ENCODE peak calls at places on chromosomes 3 and 15, in six cellular contexts. One of them, this sample, is unnamed.

GRCh38 chr15:96353931-96354730 is 23.6 kb downstream of the NR2F2 start:
- DNase-seq in upper lobe of right lung: no peak
- DNase-seq in Calu3: peak
- DNase-seq in colonic mucosa: no peak
- DNase-seq in PC-3: peak
- DNase-seq in H9: peak
- DNase-seq in this sample: no peak

GRCh38 chr15:88605507-88606436 is 15.4 kb upstream of the AEN start:
- DNase-seq in upper lobe of right lung: no peak
- DNase-seq in Calu3: peak
- DNase-seq in colonic mucosa: no peak
- DNase-seq in PC-3: no peak
- DNase-seq in H9: peak
- DNase-seq in this sample: no peak

GRCh38 chr3:183400352-183400751 is 28.1 kb downstream of the MCF2L2 start:
- DNase-seq in upper lobe of right lung: no peak
- DNase-seq in Calu3: no peak
- DNase-seq in colonic mucosa: no peak
- DNase-seq in PC-3: no peak
- DNase-seq in H9: no peak
- DNase-seq in this sample: no peak

GRCh38 chr3:49616491-49616941 is 57.6 kb upstream of the APEH start:
- DNase-seq in upper lobe of right lung: peak
- DNase-seq in Calu3: no peak
- DNase-seq in colonic mucosa: no peak
- DNase-seq in PC-3: no peak
- DNase-seq in H9: peak
- DNase-seq in this sample: peak

GRCh38 chr15:41490355-41490754 is 3.3 kb upstream of the ITPKA start:
- DNase-seq in upper lobe of right lung: no peak
- DNase-seq in Calu3: no peak
- DNase-seq in colonic mucosa: no peak
- DNase-seq in PC-3: peak
- DNase-seq in H9: no peak
- DNase-seq in this sample: no peak

GRCh38 chr15:68578175-68578959 is 426 bp upstream of the CORO2B start:
- DNase-seq in upper lobe of right lung: peak
- DNase-seq in Calu3: peak
- DNase-seq in colonic mucosa: peak
- DNase-seq in PC-3: peak
- DNase-seq in H9: peak
- DNase-seq in this sample: peak

GRCh38 chr15:53312707-53313106 is 446.8 kb downstream of the WDR72 start:
- DNase-seq in upper lobe of right lung: no peak
- DNase-seq in Calu3: no peak
- DNase-seq in colonic mucosa: no peak
- DNase-seq in PC-3: no peak
- DNase-seq in H9: peak
- DNase-seq in this sample: no peak

GRCh38 chr3:142644502-142644901 is 48.3 kb downstream of the PLS1 start:
- DNase-seq in upper lobe of right lung: no peak
- DNase-seq in Calu3: no peak
- DNase-seq in colonic mucosa: no peak
- DNase-seq in PC-3: no peak
- DNase-seq in H9: no peak
- DNase-seq in this sample: no peak

GRCh38 chr3:72191211-72191960 is 406.4 kb upstream of the PROK2 start:
- DNase-seq in upper lobe of right lung: no peak
- DNase-seq in Calu3: no peak
- DNase-seq in colonic mucosa: no peak
- DNase-seq in PC-3: no peak
- DNase-seq in H9: no peak
- DNase-seq in this sample: no peak

GRCh38 chr3:86578071-86578470 is 412.9 kb downstream of the VGLL3 start:
- DNase-seq in upper lobe of right lung: no peak
- DNase-seq in Calu3: no peak
- DNase-seq in colonic mucosa: no peak
- DNase-seq in PC-3: peak
- DNase-seq in H9: no peak
- DNase-seq in this sample: no peak

GRCh38 chr3:195900426-195901355 is 7.7 kb downstream of the TNK2 start:
- DNase-seq in upper lobe of right lung: peak
- DNase-seq in Calu3: peak
- DNase-seq in colonic mucosa: no peak
- DNase-seq in PC-3: peak
- DNase-seq in H9: no peak
- DNase-seq in this sample: no peak

GRCh38 chr15:89654311-89654761 is 931 bp downstream of the KIF7 start:
- DNase-seq in upper lobe of right lung: no peak
- DNase-seq in Calu3: no peak
- DNase-seq in colonic mucosa: no peak
- DNase-seq in PC-3: peak
- DNase-seq in H9: no peak
- DNase-seq in this sample: no peak

GRCh38 chr3:56761887-56762605 is 39.7 kb downstream of the ARHGEF3 start:
- DNase-seq in upper lobe of right lung: no peak
- DNase-seq in Calu3: no peak
- DNase-seq in colonic mucosa: no peak
- DNase-seq in PC-3: no peak
- DNase-seq in H9: no peak
- DNase-seq in this sample: no peak

GRCh38 chr3:72938471-72939265 is 50.8 kb downstream of the GXYLT2 start:
- DNase-seq in upper lobe of right lung: no peak
- DNase-seq in Calu3: peak
- DNase-seq in colonic mucosa: peak
- DNase-seq in PC-3: peak
- DNase-seq in H9: no peak
- DNase-seq in this sample: no peak

GRCh38 chr15:78621810-78622402 is 1.1 kb upstream of the CHRNA3 start:
- DNase-seq in upper lobe of right lung: peak
- DNase-seq in Calu3: no peak
- DNase-seq in colonic mucosa: no peak
- DNase-seq in PC-3: no peak
- DNase-seq in H9: no peak
- DNase-seq in this sample: no peak

GRCh38 chr15:78620839-78621421 is at the start of gene CHRNA3:
- DNase-seq in upper lobe of right lung: peak
- DNase-seq in Calu3: no peak
- DNase-seq in colonic mucosa: no peak
- DNase-seq in PC-3: no peak
- DNase-seq in H9: peak
- DNase-seq in this sample: no peak

GRCh38 chr15:78619022-78619950 is 1.5 kb downstream of the CHRNA3 start:
- DNase-seq in upper lobe of right lung: peak
- DNase-seq in Calu3: no peak
- DNase-seq in colonic mucosa: no peak
- DNase-seq in PC-3: no peak
- DNase-seq in H9: peak
- DNase-seq in this sample: peak

GRCh38 chr15:78618490-78618934 is 2.3 kb downstream of the CHRNA3 start:
- DNase-seq in upper lobe of right lung: peak
- DNase-seq in Calu3: peak
- DNase-seq in colonic mucosa: peak
- DNase-seq in PC-3: peak
- DNase-seq in H9: peak
- DNase-seq in this sample: peak

DNA sequence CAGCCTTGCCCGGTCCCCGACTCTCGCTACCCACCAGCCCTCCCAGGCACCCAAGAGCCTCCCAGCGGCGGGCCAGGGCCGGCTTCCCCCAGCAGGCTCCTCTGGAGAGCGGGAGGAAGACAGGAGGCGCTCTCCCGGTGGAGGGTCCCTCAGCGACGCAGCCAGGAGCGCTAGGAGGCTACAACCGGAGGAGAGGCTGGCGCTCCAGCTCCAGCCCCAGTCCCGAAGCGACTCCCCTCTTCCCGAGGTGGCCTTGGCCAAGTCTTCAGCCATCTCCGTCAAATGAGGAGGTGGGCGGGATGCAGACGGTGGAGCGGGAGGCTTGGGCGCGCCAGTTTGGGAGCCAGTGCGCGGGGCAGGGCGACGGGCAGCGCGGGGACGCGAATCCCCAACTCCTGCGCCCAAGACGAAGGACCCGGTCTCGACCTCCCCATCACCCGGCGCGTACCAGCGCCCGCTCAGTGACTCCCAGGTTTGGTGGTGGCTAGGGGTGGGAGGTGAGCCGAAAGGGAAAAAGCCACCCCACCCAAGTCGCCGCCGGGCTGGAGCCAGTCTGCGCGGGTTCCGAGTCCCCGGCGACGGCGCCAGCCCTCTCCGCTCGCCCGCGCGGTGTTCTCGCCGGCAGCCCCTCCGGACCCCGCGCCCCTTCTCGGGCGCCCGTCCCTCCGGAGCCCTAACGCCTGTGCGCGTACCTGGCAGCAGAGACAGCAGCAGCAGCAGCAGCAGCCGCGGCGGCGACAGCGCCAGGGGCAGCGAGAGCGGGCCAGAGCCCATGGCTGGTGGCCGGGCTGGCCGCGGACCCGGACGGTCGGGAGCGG is 566 bp downstream of the CHRNA3 start:
- DNase-seq in upper lobe of right lung: peak
- DNase-seq in Calu3: no peak
- DNase-seq in colonic mucosa: no peak
- DNase-seq in PC-3: no peak
- DNase-seq in H9: peak
- DNase-seq in this sample: peak
- TF ChIP-seq CTCF in upper lobe of right lung: no peak
- TF ChIP-seq CTCF in Calu3: no peak
- TF ChIP-seq CTCF in colonic mucosa: no peak
- TF ChIP-seq CTCF in PC-3: no peak
- TF ChIP-seq CTCF in H9: peak
- TF ChIP-seq CTCF in this sample: peak

GRCh38 chr3:25826510-25826909 is 36.6 kb downstream of the OXSM start:
- DNase-seq in upper lobe of right lung: no peak
- DNase-seq in Calu3: no peak
- DNase-seq in colonic mucosa: no peak
- DNase-seq in PC-3: no peak
- DNase-seq in H9: no peak
- DNase-seq in this sample: no peak

GRCh38 chr3:25836579-25836978 is 46.7 kb downstream of the OXSM start:
- DNase-seq in upper lobe of right lung: no peak
- DNase-seq in Calu3: no peak
- DNase-seq in colonic mucosa: no peak
- DNase-seq in PC-3: no peak
- DNase-seq in H9: no peak
- DNase-seq in this sample: no peak

GRCh38 chr3:25830373-25831305 is 40.7 kb downstream of the OXSM start:
- DNase-seq in upper lobe of right lung: no peak
- DNase-seq in Calu3: no peak
- DNase-seq in colonic mucosa: no peak
- DNase-seq in PC-3: no peak
- DNase-seq in H9: no peak
- DNase-seq in this sample: no peak

GRCh38 chr3:25834346-25834745 is 44.5 kb downstream of the OXSM start:
- DNase-seq in upper lobe of right lung: no peak
- DNase-seq in Calu3: no peak
- DNase-seq in colonic mucosa: no peak
- DNase-seq in PC-3: no peak
- DNase-seq in H9: no peak
- DNase-seq in this sample: no peak

DNA sequence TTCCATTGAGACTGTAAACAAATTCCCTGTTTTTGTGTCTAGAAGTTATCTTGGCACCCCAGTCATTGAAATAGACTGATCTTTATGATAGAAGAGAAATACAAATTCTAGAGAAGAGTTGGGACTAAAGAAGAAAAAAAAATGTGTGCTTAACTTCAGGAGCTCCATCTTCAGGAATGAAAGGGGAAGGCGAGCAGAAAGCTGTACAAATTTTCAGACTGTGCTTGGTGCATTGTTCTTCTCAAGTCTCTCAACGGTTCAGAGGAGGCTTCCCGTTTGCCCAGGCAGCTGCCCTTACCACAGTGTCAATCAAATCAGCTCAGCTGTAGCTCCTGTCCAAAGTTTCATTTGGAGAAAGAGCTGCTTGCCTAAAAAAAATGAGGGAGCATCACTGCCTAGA is 41.7 kb downstream of the OXSM start:
- DNase-seq in upper lobe of right lung: no peak
- DNase-seq in Calu3: no peak
- DNase-seq in colonic mucosa: no peak
- DNase-seq in PC-3: peak
- DNase-seq in H9: no peak
- DNase-seq in this sample: no peak
- TF ChIP-seq CTCF in upper lobe of right lung: no peak
- TF ChIP-seq CTCF in Calu3: no peak
- TF ChIP-seq CTCF in colonic mucosa: no peak
- TF ChIP-seq CTCF in PC-3: peak
- TF ChIP-seq CTCF in H9: peak
- TF ChIP-seq CTCF in this sample: peak

GRCh38 chr3:20546636-20547035 is 360.6 kb upstream of the SGO1 start:
- DNase-seq in upper lobe of right lung: no peak
- DNase-seq in Calu3: no peak
- DNase-seq in colonic mucosa: no peak
- DNase-seq in PC-3: no peak
- DNase-seq in H9: no peak
- DNase-seq in this sample: no peak
- TF ChIP-seq CTCF in upper lobe of right lung: no peak
- TF ChIP-seq CTCF in Calu3: no peak
- TF ChIP-seq CTCF in colonic mucosa: no peak
- TF ChIP-seq CTCF in PC-3: no peak
- TF ChIP-seq CTCF in H9: no peak
- TF ChIP-seq CTCF in this sample: no peak

GRCh38 chr3:128878011-128878457 is 1.4 kb upstream of the ACAD9 start:
- DNase-seq in upper lobe of right lung: no peak
- DNase-seq in Calu3: no peak
- DNase-seq in colonic mucosa: no peak
- DNase-seq in PC-3: no peak
- DNase-seq in H9: no peak
- DNase-seq in this sample: no peak

GRCh38 chr3:128874481-128875180 is 4.8 kb upstream of the ACAD9 start:
- DNase-seq in upper lobe of right lung: no peak
- DNase-seq in Calu3: no peak
- DNase-seq in colonic mucosa: no peak
- DNase-seq in PC-3: no peak
- DNase-seq in H9: no peak
- DNase-seq in this sample: no peak

GRCh38 chr3:128872744-128873143 is 6.7 kb upstream of the ACAD9 start:
- DNase-seq in upper lobe of right lung: no peak
- DNase-seq in Calu3: no peak
- DNase-seq in colonic mucosa: no peak
- DNase-seq in PC-3: no peak
- DNase-seq in H9: no peak
- DNase-seq in this sample: no peak

GRCh38 chr3:128873623-128874022 is 5.8 kb upstream of the ACAD9 start:
- DNase-seq in upper lobe of right lung: no peak
- DNase-seq in Calu3: no peak
- DNase-seq in colonic mucosa: no peak
- DNase-seq in PC-3: no peak
- DNase-seq in H9: no peak
- DNase-seq in this sample: no peak

DNA sequence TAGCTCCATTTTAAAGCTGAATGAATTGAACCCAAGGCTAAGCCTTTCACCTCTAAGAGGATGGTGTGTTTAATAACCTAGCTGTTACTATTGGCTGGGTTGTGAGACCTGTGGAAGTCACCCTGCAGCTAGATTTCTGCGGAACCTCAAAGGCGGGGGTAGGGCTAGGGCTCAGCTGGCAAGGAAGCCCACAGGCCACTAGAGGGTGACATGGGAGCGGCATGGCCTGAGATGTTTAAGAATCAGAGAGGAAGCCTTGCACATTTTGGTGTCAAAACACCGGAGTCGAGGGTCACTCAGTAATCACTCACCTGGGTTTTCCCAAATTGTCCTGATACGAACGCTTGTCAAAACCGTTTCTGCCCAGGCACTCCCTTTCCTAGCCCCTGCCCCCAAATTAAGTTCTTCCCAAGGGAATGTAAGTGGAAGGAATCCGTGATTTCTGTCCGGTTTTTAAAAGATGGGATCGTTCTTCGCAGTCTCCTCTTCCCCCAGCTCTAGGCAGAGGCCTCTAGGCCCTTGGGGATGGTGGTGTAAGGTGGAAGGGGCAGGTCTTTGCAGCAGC is 3.8 kb upstream of the ACAD9 start:
- DNase-seq in upper lobe of right lung: no peak
- DNase-seq in Calu3: peak
- DNase-seq in colonic mucosa: peak
- DNase-seq in PC-3: peak
- DNase-seq in H9: peak
- DNase-seq in this sample: no peak
- TF ChIP-seq CTCF in upper lobe of right lung: peak
- TF ChIP-seq CTCF in Calu3: peak
- TF ChIP-seq CTCF in colonic mucosa: peak
- TF ChIP-seq CTCF in PC-3: peak
- TF ChIP-seq CTCF in H9: peak
- TF ChIP-seq CTCF in this sample: peak

This sample was measured in osteocyte.